ENCODE peak calls at places on chromosomes 16 and 17, in six cellular contexts. B is PC-9, W is hepatocyte, O is HCT116, R is GM23248, S is PC-3. M is an unnamed sample. For H3K9me2, the result is how much of the 10 kb centered on the place peaks cover.

GRCh38 chr16:27685802-27686201 is 135.9 kb downstream of the KATNIP start:
- DNase-seq in B (no peak), W (no peak), O (no peak), R (peak), S (no peak), M (no peak)

GRCh38 chr17:59067756-59068155 is 38.9 kb downstream of the TRIM37 start:
- DNase-seq in B (no peak), W (no peak), O (no peak), R (no peak), S (no peak), M (no peak)

GRCh38 chr16:70331588-70332358 is 14.9 kb upstream of the DDX19A start:
- DNase-seq in B (peak), W (no peak), O (no peak), R (peak), S (peak), M (peak)

GRCh38 chr16:84563776-84564420 is 54.0 kb downstream of the COTL1 start:
- DNase-seq in B (no peak), W (no peak), O (no peak), R (no peak), S (no peak), M (no peak)

GRCh38 chr17:2018716-2019490 is 6.2 kb downstream of the RTN4RL1 start:
- DNase-seq in B (no peak), W (no peak), O (no peak), R (no peak), S (no peak), M (no peak)

GRCh38 chr16:61233718-61234117 is 802.5 kb downstream of the CDH8 start:
- DNase-seq in B (no peak), W (no peak), O (no peak), R (no peak), S (no peak), M (no peak)

GRCh38 chr17:75654176-75654575 is 12.8 kb downstream of the RECQL5 start:
- DNase-seq in B (no peak), W (no peak), O (no peak), R (peak), S (peak), M (no peak)

GRCh38 chr17:57708401-57708800 is 36.7 kb downstream of the CCDC182 start:
- DNase-seq in B (no peak), W (no peak), O (no peak), R (peak), S (no peak), M (peak)

GRCh38 chr17:60065136-60065535 is 13.6 kb downstream of the HEATR6 start:
- DNase-seq in B (no peak), W (no peak), O (no peak), R (peak), S (peak), M (no peak)

GRCh38 chr16:19753815-19754643 is 36.0 kb downstream of the IQCK start:
- DNase-seq in B (peak), W (peak), O (no peak), R (peak), S (peak), M (no peak)

GRCh38 chr17:64420143-64420670 is 28.7 kb upstream of the MILR1 start:
- DNase-seq in B (peak), W (peak), O (peak), R (peak), S (peak), M (peak)

GRCh38 chr17:76174072-76174471 is 33.0 kb upstream of the FOXJ1 start:
- DNase-seq in B (no peak), W (no peak), O (no peak), R (no peak), S (no peak), M (no peak)

GRCh38 chr17:79799538-79800324 is 2.9 kb upstream of the CBX8 start:
- DNase-seq in B (no peak), W (no peak), O (no peak), R (peak), S (no peak), M (no peak)

GRCh38 chr16:969508-970378 is 1.0 kb downstream of the LMF1 start:
- DNase-seq in B (no peak), W (peak), O (no peak), R (peak), S (peak), M (peak)

GRCh38 chr17:74632196-74632540 is 8.6 kb upstream of the CD300E start:
- DNase-seq in B (no peak), W (no peak), O (no peak), R (no peak), S (no peak), M (peak)

GRCh38 chr17:81515530-81516041 is 3.0 kb upstream of the ACTG1 start:
- DNase-seq in B (no peak), W (no peak), O (no peak), R (no peak), S (no peak), M (no peak)

GRCh38 chr17:2704031-2704889 is 7.3 kb downstream of the CLUH start:
- DNase-seq in B (no peak), W (no peak), O (no peak), R (no peak), S (no peak), M (no peak)

GRCh38 chr17:15268465-15268864 is 3.3 kb upstream of the PMP22 start:
- DNase-seq in B (no peak), W (no peak), O (no peak), R (no peak), S (no peak), M (no peak)

GRCh38 chr16:63037761-63038562 is 1001.7 kb upstream of the CDH8 start:
- DNase-seq in B (no peak), W (no peak), O (no peak), R (no peak), S (no peak), M (no peak)

GRCh38 chr16:85755929-85756768 is 5.3 kb upstream of the C16orf74 start:
- DNase-seq in B (no peak), W (no peak), O (no peak), R (peak), S (no peak), M (no peak)

GRCh38 chr16:86199182-86199581 is 300.2 kb downstream of the IRF8 start:
- DNase-seq in B (no peak), W (no peak), O (no peak), R (no peak), S (no peak), M (no peak)

GRCh38 chr16:8752706-8753105 is 44.7 kb downstream of the TMEM186 start:
- DNase-seq in B (no peak), W (no peak), O (no peak), R (no peak), S (no peak), M (no peak)

GRCh38 chr17:19717031-19717360 is 612 bp upstream of the SLC47A2 start:
- DNase-seq in B (no peak), W (no peak), O (no peak), R (no peak), S (no peak), M (no peak)

GRCh38 chr16:12319464-12320030 is 343.0 kb downstream of the SNX29 start:
- DNase-seq in B (no peak), W (no peak), O (no peak), R (peak), S (no peak), M (peak)

GRCh38 chr16:13997933-13998332 is 73.2 kb upstream of the MRTFB start:
- DNase-seq in B (no peak), W (no peak), O (no peak), R (no peak), S (peak), M (no peak)

GRCh38 chr17:66369830-66370229 is 67.4 kb downstream of the PRKCA start:
- DNase-seq in B (no peak), W (no peak), O (no peak), R (no peak), S (no peak), M (no peak)

GRCh38 chr17:6996256-6997111 is 635 bp downstream of the ALOX12 start:
- DNase-seq in B (no peak), W (no peak), O (no peak), R (no peak), S (no peak), M (peak)

GRCh38 chr17:61532818-61533217 is 58.2 kb downstream of the NACA2 start:
- DNase-seq in B (no peak), W (no peak), O (no peak), R (no peak), S (peak), M (no peak)

GRCh38 chr17:3695723-3696411 is at the start of gene P2RX5:
- DNase-seq in B (peak), W (peak), O (no peak), R (peak), S (peak), M (peak)

GRCh38 chr17:67610061-67610460 is 107.7 kb upstream of the NOL11 start:
- DNase-seq in B (no peak), W (no peak), O (no peak), R (no peak), S (no peak), M (peak)
- H3K9me2 ChIP-seq in B (under half), W (under half), O (under half), R (under half), S (under half), M (under half)

DNA sequence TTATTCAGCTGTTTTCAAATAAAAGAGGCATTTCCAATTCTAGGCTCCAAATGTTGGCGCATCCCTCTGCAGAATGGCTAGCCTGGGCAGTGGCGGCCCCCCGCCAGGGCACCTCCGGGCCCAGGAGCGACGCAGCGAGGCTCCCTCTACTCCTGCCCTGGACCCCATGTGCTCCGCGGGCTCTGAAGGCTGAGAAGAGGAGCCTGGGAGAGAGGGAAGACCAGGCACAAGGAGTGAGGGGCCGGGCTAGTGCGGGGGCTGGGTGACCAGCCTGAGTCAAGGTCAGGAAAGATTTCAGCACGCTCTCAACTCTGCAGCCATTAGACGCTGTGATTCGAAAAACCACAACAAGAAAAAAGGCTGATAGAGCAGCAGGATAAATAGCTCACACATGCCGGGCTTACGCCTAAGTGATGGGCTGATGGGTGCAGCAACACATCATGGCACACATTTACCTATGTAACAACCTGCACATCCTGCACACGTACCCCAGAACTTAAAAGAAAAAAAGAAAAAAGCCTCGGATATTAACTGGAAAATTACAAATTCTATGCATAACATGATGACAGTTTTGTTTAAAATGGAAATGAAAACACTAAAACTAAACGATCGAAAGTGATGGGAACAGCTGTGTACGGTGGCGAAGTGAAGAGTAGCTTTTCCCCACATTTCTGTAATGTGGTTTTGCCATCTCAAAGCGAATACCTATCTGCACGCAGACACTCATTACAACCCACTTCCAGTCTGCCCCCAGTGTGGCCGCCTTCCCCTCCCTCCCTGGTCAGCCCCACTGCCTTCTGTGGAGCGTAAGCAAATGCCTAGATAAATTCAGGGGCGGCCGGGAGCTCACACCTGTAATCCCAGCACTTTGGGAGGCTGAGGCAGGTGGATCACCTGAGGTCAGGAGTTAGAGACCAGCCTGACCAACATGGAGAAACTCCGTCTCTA is 44.4 kb downstream of the MAP1LC3B start:
- DNase-seq in B (no peak), W (no peak), O (no peak), R (peak), S (no peak), M (no peak)
- H3K27ac ChIP-seq in B (no peak), W (peak), O (no peak), R (peak), S (peak), M (peak)

GRCh38 chr16:66238696-66239095 is 127.8 kb upstream of the CDH5 start:
- DNase-seq in B (no peak), W (no peak), O (no peak), R (no peak), S (no peak), M (no peak)

GRCh38 chr16:66240565-66240964 is 125.9 kb upstream of the CDH5 start:
- DNase-seq in B (no peak), W (no peak), O (no peak), R (no peak), S (no peak), M (no peak)

GRCh38 chr16:66242672-66243071 is 123.8 kb upstream of the CDH5 start:
- DNase-seq in B (no peak), W (no peak), O (no peak), R (no peak), S (no peak), M (no peak)

GRCh38 chr16:66240996-66241395 is 125.5 kb upstream of the CDH5 start:
- DNase-seq in B (no peak), W (no peak), O (no peak), R (no peak), S (no peak), M (no peak)

GRCh38 chr16:66240088-66240487 is 126.4 kb upstream of the CDH5 start:
- DNase-seq in B (no peak), W (no peak), O (no peak), R (no peak), S (no peak), M (no peak)
- H3K9me2 ChIP-seq in B (under half), W (under half), O (under half), R (under half), S (under half), M (under half)

DNA sequence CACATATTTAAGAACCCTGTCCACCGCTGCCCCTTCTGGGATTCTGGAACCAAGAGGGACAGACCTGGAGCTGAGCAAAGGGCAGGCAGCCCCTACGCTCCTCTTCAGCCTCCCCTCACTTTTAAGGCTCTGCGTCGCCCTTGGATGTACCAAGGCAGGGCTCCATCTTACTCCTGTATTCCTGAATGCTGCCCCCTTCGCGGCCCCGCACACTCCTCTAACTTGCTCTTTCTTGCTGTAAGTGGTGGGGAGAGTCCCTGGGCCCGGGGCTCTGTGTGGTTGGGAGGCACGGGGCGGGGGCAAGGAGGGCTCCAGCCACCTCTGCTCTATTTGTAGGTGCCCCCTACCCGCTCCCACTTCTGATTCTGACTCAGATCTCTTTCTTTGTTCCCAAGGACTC is 1.2 kb downstream of the TNS4 start:
- DNase-seq in B (no peak), W (no peak), O (no peak), R (no peak), S (no peak), M (no peak)
- H3K27ac ChIP-seq in B (no peak), W (no peak), O (peak), R (peak), S (peak), M (peak)

GRCh38 chr17:70863436-70864248 is 694.3 kb downstream of the KCNJ2 start:
- DNase-seq in B (no peak), W (no peak), O (peak), R (peak), S (no peak), M (no peak)
- H3K9me2 ChIP-seq in B (under half), W (under half), O (under half), R (under half), S (under half), M (under half)